ENCODE peak calls at places on chromosome 13, in four cellular contexts. R is A549, P is prostate gland, W is lower leg skin. C is an unnamed sample.

GRCh38 chr13:46982856-46983582 is 86.2 kb upstream of the HTR2A start:
- DNase-seq in R (no peak), P (no peak), W (no peak), C (no peak)

GRCh38 chr13:54029226-54029625 is 1000.6 kb downstream of the OLFM4 start:
- DNase-seq in R (no peak), P (no peak), W (no peak), C (no peak)

GRCh38 chr13:106371024-106371423 is 164.4 kb downstream of the EFNB2 start:
- DNase-seq in R (no peak), P (no peak), W (no peak), C (no peak)

GRCh38 chr13:45299194-45299593 is 41.8 kb downstream of the TPT1 start:
- DNase-seq in R (no peak), P (no peak), W (peak; percentile 46), C (no peak)

GRCh38 chr13:109256866-109257760 is 529.3 kb downstream of the IRS2 start:
- DNase-seq in R (peak; percentile 45), P (peak; percentile 5), W (no peak), C (no peak)

GRCh38 chr13:24012648-24013047 is 115.3 kb upstream of the C1QTNF9B start:
- DNase-seq in R (no peak), P (no peak), W (no peak), C (no peak)

GRCh38 chr13:22505489-22505888 is 675.3 kb upstream of the SGCG start:
- DNase-seq in R (no peak), P (no peak), W (no peak), C (no peak)

GRCh38 chr13:48402325-48402962 is 10.5 kb downstream of the LPAR6 start:
- DNase-seq in R (no peak), P (no peak), W (no peak), C (no peak)

GRCh38 chr13:37175996-37176395 is 70.5 kb upstream of the CSNK1A1L start:
- DNase-seq in R (no peak), P (no peak), W (no peak), C (no peak)

GRCh38 chr13:31201341-31202024 is 1.7 kb downstream of the B3GLCT start:
- DNase-seq in R (no peak), P (peak; percentile 9), W (no peak), C (no peak)

GRCh38 chr13:23365652-23366051 is 67.8 kb downstream of the SACS start:
- DNase-seq in R (no peak), P (no peak), W (no peak), C (no peak)

GRCh38 chr13:75760182-75760981 is 124.3 kb downstream of the LMO7 start:
- DNase-seq in R (peak; percentile 50), P (peak; percentile 65), W (no peak), C (no peak)

GRCh38 chr13:40819797-40820315 is 30.4 kb downstream of the SLC25A15 start:
- DNase-seq in R (no peak), P (no peak), W (no peak), C (no peak)

GRCh38 chr13:101751488-101751887 is 299.0 kb downstream of the ITGBL1 start:
- DNase-seq in R (no peak), P (no peak), W (no peak), C (no peak)

GRCh38 chr13:101127741-101128353 is 288.5 kb downstream of the NALCN start:
- DNase-seq in R (peak; percentile 19), P (peak; percentile 13), W (no peak), C (no peak)

GRCh38 chr13:101698400-101698799 is 245.9 kb downstream of the ITGBL1 start:
- DNase-seq in R (no peak), P (no peak), W (no peak), C (no peak)

GRCh38 chr13:109288151-109288709 is 498.2 kb downstream of the IRS2 start:
- DNase-seq in R (no peak), P (no peak), W (no peak), C (no peak)

GRCh38 chr13:76512676-76513277 is 373.4 kb downstream of the KCTD12 start:
- DNase-seq in R (no peak), P (no peak), W (no peak), C (no peak)

GRCh38 chr13:97142452-97142851 is 79.7 kb upstream of the MBNL2 start:
- DNase-seq in R (peak; percentile 53), P (no peak), W (no peak), C (no peak)

GRCh38 chr13:23686948-23687347 is 116.7 kb downstream of the TNFRSF19 start:
- DNase-seq in R (no peak), P (no peak), W (no peak), C (no peak)

GRCh38 chr13:33487575-33488243 is 202.2 kb upstream of the STARD13 start:
- DNase-seq in R (no peak), P (no peak), W (no peak), C (no peak)

GRCh38 chr13:43448605-43449004 is 338.2 kb downstream of the ENOX1 start:
- DNase-seq in R (no peak), P (no peak), W (no peak), C (no peak)

GRCh38 chr13:61852116-61852515 is 436.5 kb upstream of the PCDH20 start:
- DNase-seq in R (no peak), P (no peak), W (no peak), C (no peak)

GRCh38 chr13:35165205-35165604 is 223.1 kb downstream of the NBEA start:
- DNase-seq in R (no peak), P (no peak), W (no peak), C (no peak)

GRCh38 chr13:98890186-98890585 is 87.7 kb downstream of the DOCK9 start:
- DNase-seq in R (no peak), P (peak; percentile 41), W (no peak), C (no peak)

GRCh38 chr13:112978561-112979405 is 9.8 kb downstream of the MCF2L start:
- DNase-seq in R (no peak), P (no peak), W (no peak), C (no peak)
- TF ChIP-seq POLR2A in R (no peak), P (no peak), W (no peak), C (no peak)

GRCh38 chr13:77697208-77698103 is at the start of gene SLAIN1:
- DNase-seq in R (peak; percentile 35), P (peak; percentile 84), W (peak; percentile 91), C (peak; percentile 71)
- TF ChIP-seq POLR2A in R (peak; percentile 17), P (no peak), W (no peak), C (peak; percentile 74)

DNA sequence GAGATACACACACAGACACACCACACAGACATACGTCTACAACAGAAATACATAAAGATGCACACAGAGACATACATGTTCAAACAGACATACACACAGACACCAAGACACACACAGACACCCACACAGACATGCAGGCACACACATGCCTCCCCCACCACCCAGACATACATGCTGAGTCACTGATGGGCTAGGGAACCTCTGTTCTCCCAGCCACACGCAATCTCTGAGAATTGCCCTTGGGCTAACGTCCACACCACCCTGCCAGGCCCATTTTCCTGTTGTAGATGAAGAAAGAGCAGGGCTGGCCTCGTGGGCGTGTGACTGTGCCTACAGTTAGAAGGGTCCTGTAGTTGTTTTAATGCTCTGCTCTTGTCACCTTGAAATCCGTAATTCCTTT is 261.9 kb downstream of the KCNRG start:
- DNase-seq in R (no peak), P (no peak), W (no peak), C (no peak)
- TF ChIP-seq POLR2A in R (no peak), P (no peak), W (no peak), C (no peak)

GRCh38 chr13:21058361-21058760 is 3.0 kb downstream of the LATS2 start:
- DNase-seq in R (no peak), P (no peak), W (peak; percentile 45), C (no peak)

GRCh38 chr13:21060063-21060826 is 1.1 kb downstream of the LATS2 start:
- DNase-seq in R (no peak), P (peak; percentile 17), W (peak; percentile 89), C (no peak)

GRCh38 chr13:21063031-21063430 is 1.6 kb upstream of the LATS2 start:
- DNase-seq in R (no peak), P (no peak), W (peak; percentile 65), C (no peak)

GRCh38 chr13:21060827-21061076 is 634 bp downstream of the LATS2 start:
- DNase-seq in R (no peak), P (no peak), W (peak; percentile 88), C (no peak)

GRCh38 chr13:21061077-21061945 is at the start of gene LATS2:
- DNase-seq in R (peak; percentile 62), P (peak; percentile 97), W (peak; percentile 99), C (peak; percentile 69)
- TF ChIP-seq POLR2A in R (no peak), P (peak; percentile 92), W (peak; percentile 39), C (peak; percentile 61)

GRCh38 chr13:29496241-29496712 is 99.2 kb downstream of the SLC7A1 start:
- DNase-seq in R (no peak), P (peak; percentile 39), W (no peak), C (no peak)
- TF ChIP-seq POLR2A in R (no peak), P (no peak), W (no peak), C (no peak)

GRCh38 chr13:111370570-111371150 is 50.2 kb downstream of the TEX29 start:
- DNase-seq in R (no peak), P (no peak), W (peak; percentile 64), C (no peak)

GRCh38 chr13:111372651-111373425 is 52.4 kb downstream of the TEX29 start:
- DNase-seq in R (no peak), P (no peak), W (no peak), C (no peak)

GRCh38 chr13:111371720-111372119 is 51.3 kb downstream of the TEX29 start:
- DNase-seq in R (no peak), P (no peak), W (no peak), C (no peak)

GRCh38 chr13:111371211-111371610 is 50.8 kb downstream of the TEX29 start:
- DNase-seq in R (no peak), P (no peak), W (no peak), C (no peak)

DNA sequence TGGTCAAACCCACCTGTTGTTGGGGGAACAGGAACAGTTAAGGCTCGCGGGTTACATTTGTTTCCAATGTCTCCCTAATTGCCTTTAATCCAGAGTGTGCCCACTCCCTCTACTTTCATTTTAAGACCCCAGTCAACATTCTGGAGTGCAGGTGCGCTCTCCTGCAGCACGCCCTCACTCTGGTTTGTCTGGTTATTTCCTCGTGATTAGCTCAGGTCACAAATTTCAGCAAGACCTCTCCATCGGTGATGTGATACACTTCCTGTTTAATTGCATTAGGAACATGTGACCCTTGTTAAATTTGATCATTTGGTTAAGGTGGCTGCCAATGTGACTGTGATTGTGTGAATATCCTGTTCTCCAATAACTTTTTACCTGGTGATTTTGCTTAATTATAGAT is 53.0 kb downstream of the TEX29 start:
- DNase-seq in R (no peak), P (no peak), W (no peak), C (no peak)
- TF ChIP-seq POLR2A in R (no peak), P (no peak), W (no peak), C (no peak)

GRCh38 chr13:80555796-80556195 is 214.9 kb upstream of the SPRY2 start:
- DNase-seq in R (no peak), P (no peak), W (no peak), C (no peak)

GRCh38 chr13:80562423-80562822 is 221.5 kb upstream of the SPRY2 start:
- DNase-seq in R (no peak), P (no peak), W (no peak), C (no peak)

GRCh38 chr13:80553041-80553440 is 212.1 kb upstream of the SPRY2 start:
- DNase-seq in R (no peak), P (no peak), W (no peak), C (no peak)

GRCh38 chr13:80556291-80556690 is 215.4 kb upstream of the SPRY2 start:
- DNase-seq in R (no peak), P (no peak), W (no peak), C (no peak)

DNA sequence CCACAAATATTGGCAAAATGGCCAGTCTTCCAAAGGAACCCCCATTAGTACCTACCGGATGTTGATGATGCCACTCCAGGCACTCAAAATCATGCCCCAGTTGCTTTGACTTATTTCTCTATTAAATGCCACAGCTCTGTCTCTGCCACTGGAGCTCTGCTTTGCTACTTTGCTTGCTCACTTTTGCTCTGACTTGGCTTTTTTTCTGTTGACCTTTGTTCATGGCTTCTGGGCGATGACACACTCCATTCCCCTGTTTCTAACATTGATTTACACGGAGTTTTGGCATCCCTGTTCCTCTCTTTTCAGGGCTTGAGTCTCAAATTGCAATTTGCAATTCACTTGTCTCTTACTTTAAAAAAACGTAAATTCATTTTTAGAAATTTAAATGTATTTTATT is 217.1 kb upstream of the SPRY2 start:
- DNase-seq in R (no peak), P (no peak), W (no peak), C (no peak)
- TF ChIP-seq POLR2A in R (no peak), P (no peak), W (no peak), C (no peak)